ENCODE peak calls at places on chromosome 20, in nine cellular contexts. S is esophagus squamous epithelium, E is heart left ventricle, O is HCT116, W is uterus, R is tibial nerve, H is IMR-90, V is A549, P is stomach. L is an unnamed sample.

GRCh38 chr20:43798591-43799149 is 71.9 kb upstream of the GTSF1L start:
- DNase-seq in E (no peak), H (no peak), W (no peak), V (no peak), R (no peak), S (no peak), O (no peak), P (no peak), L (no peak)

GRCh38 chr20:34880095-34880680 is 3.8 kb downstream of the ACSS2 start:
- DNase-seq in H (no peak), S (no peak), W (no peak), P (no peak), V (no peak), R (no peak), O (no peak), E (no peak), L (peak; percentile 61)

GRCh38 chr20:24575811-24576210 is 106.4 kb downstream of the SYNDIG1 start:
- DNase-seq in V (no peak), R (no peak), O (no peak), W (no peak), E (no peak), S (no peak), H (no peak), P (no peak), L (no peak)

GRCh38 chr20:6381887-6382286 is 259.1 kb upstream of the FERMT1 start:
- DNase-seq in V (no peak), P (no peak), H (peak; percentile 44), O (no peak), R (no peak), W (no peak), E (no peak), S (no peak), L (no peak)

GRCh38 chr20:4038676-4039075 is 23.3 kb upstream of the RNF24 start:
- DNase-seq in W (no peak), E (no peak), R (no peak), S (no peak), P (no peak), H (no peak), V (no peak), O (no peak), L (no peak)

GRCh38 chr20:24696396-24696795 is 227.0 kb downstream of the SYNDIG1 start:
- DNase-seq in S (no peak), O (no peak), E (no peak), P (peak; percentile 4), R (no peak), W (no peak), V (no peak), H (no peak), L (peak; percentile 10)

GRCh38 chr20:38806855-38807655 is 1.6 kb downstream of the PPP1R16B start:
- DNase-seq in R (no peak), W (no peak), S (no peak), V (no peak), E (no peak), H (no peak), P (no peak), O (no peak), L (peak; percentile 72)

GRCh38 chr20:53934421-53935352 is 135.7 kb downstream of the BCAS1 start:
- DNase-seq in W (peak; percentile 58), P (no peak), E (no peak), R (no peak), H (peak; percentile 84), V (no peak), O (no peak), S (no peak), L (peak; percentile 68)

GRCh38 chr20:49286689-49287551 is 9.1 kb upstream of the ZNFX1 start:
- DNase-seq in H (peak; percentile 36), W (no peak), O (no peak), P (no peak), E (no peak), S (no peak), V (no peak), R (no peak), L (no peak)

GRCh38 chr20:32189691-32190607 is 17.6 kb downstream of the PLAGL2 start:
- DNase-seq in R (no peak), V (no peak), W (peak; percentile 36), P (peak; percentile 57), S (no peak), O (no peak), H (peak; percentile 11), E (peak; percentile 69), L (peak; percentile 22)

GRCh38 chr20:2365666-2366065 is 15.0 kb upstream of the TGM6 start:
- DNase-seq in W (no peak), E (no peak), R (no peak), O (no peak), H (no peak), S (no peak), P (no peak), V (no peak), L (no peak)

GRCh38 chr20:13119583-13119982 is 101.5 kb upstream of the ISM1 start:
- DNase-seq in O (peak; percentile 51), H (peak; percentile 57), E (no peak), W (no peak), S (no peak), R (no peak), V (peak; percentile 29), P (no peak), L (peak; percentile 51)

GRCh38 chr20:58619847-58620431 is 31.1 kb upstream of the STX16 start:
- DNase-seq in E (peak; percentile 28), W (no peak), S (no peak), H (no peak), V (no peak), P (no peak), R (no peak), O (peak; percentile 38), L (no peak)

GRCh38 chr20:1087311-1087710 is 31.1 kb upstream of the PSMF1 start:
- DNase-seq in P (no peak), E (no peak), V (no peak), S (no peak), O (no peak), W (no peak), H (no peak), R (no peak), L (no peak)

GRCh38 chr20:45872626-45873025 is 8.4 kb upstream of the ZSWIM1 start:
- DNase-seq in E (no peak), H (no peak), O (no peak), W (no peak), P (no peak), V (no peak), S (no peak), R (no peak), L (no peak)

GRCh38 chr20:24016560-24016959 is 28.0 kb upstream of the GGTLC1 start:
- DNase-seq in P (no peak), E (no peak), O (no peak), W (no peak), S (no peak), R (no peak), V (no peak), H (no peak), L (no peak)

GRCh38 chr20:62875419-62876355 is 14.1 kb upstream of the TCFL5 start:
- DNase-seq in S (no peak), W (peak; percentile 78), O (peak; percentile 71), H (peak; percentile 83), R (peak; percentile 53), V (peak; percentile 94), P (peak; percentile 76), E (peak; percentile 84), L (peak; percentile 79)

GRCh38 chr20:61601853-61602252 is 349.8 kb downstream of the CDH4 start:
- DNase-seq in E (peak; percentile 48), H (no peak), R (no peak), V (no peak), O (no peak), W (no peak), P (no peak), S (no peak), L (no peak)
- H3K9me3 ChIP-seq in E (peaks cover 8% of the 10 kb centered on the region), H (peaks cover 35% of the 10 kb centered on the region), R (no peaks in the 10 kb centered on the region), V (peaks cover 18% of the 10 kb centered on the region), O (no peaks in the 10 kb centered on the region), W (no peaks in the 10 kb centered on the region), P (peaks cover 36% of the 10 kb centered on the region), S (no peaks in the 10 kb centered on the region), L (no peaks in the 10 kb centered on the region)

GRCh38 chr20:8020314-8021079 is 936 bp upstream of the TMX4 start:
- DNase-seq in V (no peak), S (no peak), H (no peak), W (no peak), E (no peak), P (no peak), O (no peak), R (no peak), L (peak; percentile 43)

GRCh38 chr20:8019998-8020247 is 362 bp upstream of the TMX4 start:
- DNase-seq in O (no peak), V (no peak), E (no peak), S (no peak), W (no peak), R (no peak), P (no peak), H (no peak), L (no peak)

GRCh38 chr20:8021541-8022269 is 2.1 kb upstream of the TMX4 start:
- DNase-seq in V (no peak), R (no peak), O (no peak), P (no peak), S (no peak), W (no peak), E (no peak), H (no peak), L (no peak)

GRCh38 chr20:8019178-8019997 is at the start of gene TMX4:
- DNase-seq in P (peak; percentile 99), R (peak; percentile 93), E (peak; percentile 99), V (peak; percentile 95), O (peak; percentile 85), H (peak; percentile 94), S (peak; percentile 80), W (peak; percentile 99), L (peak; percentile 99)

GRCh38 chr20:8018928-8019177 is 708 bp downstream of the TMX4 start:
- DNase-seq in E (no peak), R (no peak), W (peak; percentile 25), P (no peak), S (no peak), O (no peak), V (peak; percentile 85), H (peak; percentile 15), L (no peak)
- TF ChIP-seq POLR2A in E (no peak), R (no peak), W (no peak), P (no peak), S (no peak), O (no peak), V (no peak), H (no peak), L (no peak)

DNA sequence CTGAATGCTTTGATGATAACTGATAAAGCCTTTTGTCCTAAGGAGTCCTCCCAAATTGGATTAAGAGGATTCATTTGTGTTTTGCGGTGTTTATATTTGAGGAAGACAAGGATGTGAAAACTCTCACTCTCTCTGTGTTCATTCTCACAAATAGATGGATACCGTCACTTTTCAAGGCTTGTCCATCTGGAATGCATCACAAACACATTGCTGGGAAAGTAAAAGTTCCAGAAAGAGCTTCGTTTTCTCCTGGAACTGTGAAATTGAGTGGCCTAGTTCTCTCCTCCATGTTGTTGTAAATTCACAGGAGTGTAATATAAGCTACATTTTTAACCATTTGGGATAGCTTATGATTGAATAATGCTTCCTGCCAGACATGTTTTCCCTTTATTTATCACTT is 581.6 kb upstream of the FLRT3 start:
- DNase-seq in H (no peak), O (no peak), V (no peak), W (no peak), R (no peak), P (no peak), S (no peak), E (no peak), L (no peak)
- H3K27ac ChIP-seq in H (no peak overlapping the region), O (no peak overlapping the region), V (no peak overlapping the region), W (peak overlapping the region; percentile 33), R (no peak overlapping the region), P (peak overlapping the region; percentile 32), S (no peak overlapping the region), E (no peak overlapping the region), L (no peak overlapping the region)

GRCh38 chr20:18974660-18975059 is 161.1 kb downstream of the SCP2D1 start:
- DNase-seq in E (no peak), S (no peak), V (no peak), O (no peak), H (no peak), R (no peak), W (no peak), P (no peak), L (no peak)
- H3K9me3 ChIP-seq in E (no peaks in the 10 kb centered on the region), S (no peaks in the 10 kb centered on the region), V (no peaks in the 10 kb centered on the region), O (no peaks in the 10 kb centered on the region), H (peaks cover 11% of the 10 kb centered on the region), R (no peaks in the 10 kb centered on the region), W (no peaks in the 10 kb centered on the region), P (no peaks in the 10 kb centered on the region), L (no peaks in the 10 kb centered on the region)

L was measured in Peyer's patch.